ENCODE peak calls at places on chromosome 14, in eight cellular contexts. F, J, W, B, C, Y, P and S are unnamed samples.

GRCh38 chr14:59464651-59465569 is at the start of gene GPR135:
- DNase-seq in Y (peak; percentile 70), B (peak; percentile 79), J (peak; percentile 64), C (peak; percentile 90), P (peak; percentile 40), F (peak; percentile 76), W (no peak), S (peak; percentile 83)

GRCh38 chr14:99752486-99753121 is 40.6 kb upstream of the EML1 start:
- DNase-seq in P (no peak), Y (no peak), F (no peak), C (no peak), B (no peak), W (no peak), J (no peak), S (no peak)

GRCh38 chr14:34711169-34711568 is 3.2 kb downstream of the CFL2 start:
- DNase-seq in B (no peak), W (no peak), Y (peak; percentile 34), F (no peak), C (no peak), J (no peak), P (no peak), S (no peak)

GRCh38 chr14:55583942-55584468 is 4.0 kb downstream of the KTN1 start:
- DNase-seq in W (no peak), P (no peak), F (no peak), B (no peak), J (no peak), Y (no peak), C (no peak), S (peak; percentile 27)

GRCh38 chr14:58177125-58177524 is 22.8 kb upstream of the ACTR10 start:
- DNase-seq in P (no peak), W (no peak), C (no peak), Y (no peak), J (no peak), B (no peak), F (no peak), S (no peak)

GRCh38 chr14:58747181-58747580 is 109.4 kb downstream of the DACT1 start:
- DNase-seq in F (no peak), B (no peak), Y (peak; percentile 15), P (peak; percentile 51), J (no peak), C (peak; percentile 85), W (no peak), S (no peak)

GRCh38 chr14:98244162-98244948 is 1027.6 kb downstream of the BCL11B start:
- DNase-seq in W (no peak), C (no peak), F (no peak), P (no peak), Y (no peak), J (no peak), B (no peak), S (no peak)

GRCh38 chr14:58533417-58533816 is 104.3 kb upstream of the DACT1 start:
- DNase-seq in B (no peak), P (no peak), C (no peak), J (no peak), F (no peak), Y (no peak), W (no peak), S (no peak)

GRCh38 chr14:22466520-22466919 is 122.5 kb downstream of the DAD1 start:
- DNase-seq in W (no peak), P (no peak), B (no peak), J (no peak), Y (no peak), F (no peak), C (no peak), S (no peak)

GRCh38 chr14:22464422-22465142 is 124.4 kb downstream of the DAD1 start:
- DNase-seq in J (no peak), B (no peak), Y (no peak), W (no peak), P (no peak), C (no peak), F (no peak), S (no peak)

GRCh38 chr14:22463763-22464173 is 125.3 kb downstream of the DAD1 start:
- DNase-seq in J (no peak), C (no peak), B (no peak), P (no peak), Y (no peak), W (no peak), F (no peak), S (no peak)

GRCh38 chr14:22462923-22463322 is 126.1 kb downstream of the DAD1 start:
- DNase-seq in C (no peak), Y (no peak), P (no peak), W (no peak), B (no peak), J (no peak), F (no peak), S (no peak)

DNA sequence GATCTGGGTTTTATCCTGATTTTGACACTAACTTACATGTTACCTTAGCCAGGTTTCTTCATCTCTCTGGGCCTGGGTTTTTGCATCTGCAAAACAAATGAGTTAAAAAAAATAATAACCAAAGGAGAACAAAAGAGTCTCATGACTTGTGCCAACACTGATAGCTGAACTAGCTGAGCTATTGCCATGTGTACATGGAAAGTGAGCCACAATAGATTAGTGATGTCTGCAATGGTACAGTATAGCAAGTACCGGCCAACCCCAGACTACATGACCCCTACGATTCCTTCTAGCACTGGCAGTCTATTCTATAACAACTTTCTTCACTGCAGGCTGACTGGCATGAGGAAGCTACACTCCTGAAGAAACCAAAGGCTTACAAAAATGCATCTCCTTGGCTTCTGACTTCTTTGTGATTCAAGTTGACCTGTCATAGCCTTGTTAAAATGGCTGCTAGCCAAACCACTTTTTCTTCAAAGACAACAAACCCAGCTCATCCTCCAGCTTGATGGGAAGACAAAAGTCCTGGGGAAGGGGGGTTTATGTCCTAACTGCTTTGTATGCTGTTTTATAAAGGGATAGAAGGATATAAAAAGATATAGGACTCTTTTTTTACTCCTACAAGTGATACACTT is 123.7 kb downstream of the DAD1 start:
- DNase-seq in J (no peak), Y (no peak), B (no peak), W (no peak), P (no peak), C (no peak), F (no peak), S (no peak)
- TF ChIP-seq POLR2A in J (no peak), Y (no peak), B (no peak), W (no peak), P (no peak), C (no peak), F (no peak), S (no peak)

GRCh38 chr14:94612174-94612573 is at the start of gene SERPINA3:
- DNase-seq in P (no peak), W (no peak), B (no peak), F (no peak), J (no peak), Y (no peak), C (peak; percentile 79), S (no peak)

GRCh38 chr14:94612580-94613554 is 676 bp downstream of the SERPINA3 start:
- DNase-seq in F (peak; percentile 80), P (no peak), Y (no peak), W (no peak), J (no peak), C (peak; percentile 75), B (no peak), S (no peak)

GRCh38 chr14:94615254-94615653 is 3.1 kb downstream of the SERPINA3 start:
- DNase-seq in Y (no peak), J (no peak), P (no peak), W (no peak), F (no peak), B (no peak), C (peak; percentile 50), S (no peak)

GRCh38 chr14:94614802-94615201 is 2.6 kb downstream of the SERPINA3 start:
- DNase-seq in F (no peak), J (no peak), C (peak; percentile 75), W (no peak), B (no peak), Y (no peak), P (no peak), S (no peak)

DNA sequence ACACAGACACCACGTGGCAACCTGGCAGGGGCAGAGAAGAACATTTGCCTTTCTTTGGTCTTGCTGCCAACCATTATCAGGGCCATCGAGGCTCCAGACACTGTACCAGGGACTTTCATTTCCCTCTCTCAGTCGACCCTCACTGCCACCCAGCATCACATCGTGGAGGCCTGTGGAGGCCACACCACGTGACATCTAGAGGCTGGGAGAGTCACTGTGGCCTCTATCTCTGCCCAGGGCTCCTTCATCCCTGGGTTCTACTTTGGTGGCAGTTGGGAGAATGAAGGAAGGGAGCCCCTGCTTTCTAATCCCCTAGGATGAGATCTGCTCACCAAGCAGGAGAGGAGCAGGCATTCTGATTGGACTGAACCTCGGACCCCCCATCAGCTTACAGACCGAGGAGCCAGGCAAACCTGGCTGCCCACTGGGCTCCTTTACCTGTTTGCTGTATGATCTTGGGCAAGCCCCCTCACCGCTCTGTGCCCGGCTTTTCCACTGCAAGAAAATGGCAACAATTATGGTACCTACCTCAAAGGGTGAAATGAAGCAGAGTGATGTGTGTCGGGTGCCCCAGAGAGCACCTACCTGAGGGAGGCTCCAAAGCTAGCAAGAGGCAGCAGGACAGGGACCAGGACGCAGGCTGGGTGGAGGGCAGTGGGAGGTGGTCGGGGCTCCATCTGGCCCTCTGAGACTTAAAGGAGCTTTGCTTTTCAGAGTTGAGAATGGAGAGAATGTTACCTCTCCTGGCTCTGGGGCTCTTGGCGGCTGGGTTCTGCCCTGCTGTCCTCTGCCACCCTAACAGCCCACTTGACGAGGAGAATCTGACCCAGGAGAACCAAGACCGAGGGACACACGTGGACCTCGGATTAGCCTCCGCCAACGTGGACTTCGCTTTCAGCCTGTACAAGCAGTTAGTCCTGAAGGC is 1.8 kb downstream of the SERPINA3 start:
- DNase-seq in Y (no peak), B (no peak), W (no peak), C (peak; percentile 82), J (no peak), F (no peak), P (no peak), S (no peak)
- TF ChIP-seq POLR2A in Y (no peak), B (no peak), W (no peak), C (no peak), J (no peak), F (no peak), P (no peak), S (no peak)

DNA sequence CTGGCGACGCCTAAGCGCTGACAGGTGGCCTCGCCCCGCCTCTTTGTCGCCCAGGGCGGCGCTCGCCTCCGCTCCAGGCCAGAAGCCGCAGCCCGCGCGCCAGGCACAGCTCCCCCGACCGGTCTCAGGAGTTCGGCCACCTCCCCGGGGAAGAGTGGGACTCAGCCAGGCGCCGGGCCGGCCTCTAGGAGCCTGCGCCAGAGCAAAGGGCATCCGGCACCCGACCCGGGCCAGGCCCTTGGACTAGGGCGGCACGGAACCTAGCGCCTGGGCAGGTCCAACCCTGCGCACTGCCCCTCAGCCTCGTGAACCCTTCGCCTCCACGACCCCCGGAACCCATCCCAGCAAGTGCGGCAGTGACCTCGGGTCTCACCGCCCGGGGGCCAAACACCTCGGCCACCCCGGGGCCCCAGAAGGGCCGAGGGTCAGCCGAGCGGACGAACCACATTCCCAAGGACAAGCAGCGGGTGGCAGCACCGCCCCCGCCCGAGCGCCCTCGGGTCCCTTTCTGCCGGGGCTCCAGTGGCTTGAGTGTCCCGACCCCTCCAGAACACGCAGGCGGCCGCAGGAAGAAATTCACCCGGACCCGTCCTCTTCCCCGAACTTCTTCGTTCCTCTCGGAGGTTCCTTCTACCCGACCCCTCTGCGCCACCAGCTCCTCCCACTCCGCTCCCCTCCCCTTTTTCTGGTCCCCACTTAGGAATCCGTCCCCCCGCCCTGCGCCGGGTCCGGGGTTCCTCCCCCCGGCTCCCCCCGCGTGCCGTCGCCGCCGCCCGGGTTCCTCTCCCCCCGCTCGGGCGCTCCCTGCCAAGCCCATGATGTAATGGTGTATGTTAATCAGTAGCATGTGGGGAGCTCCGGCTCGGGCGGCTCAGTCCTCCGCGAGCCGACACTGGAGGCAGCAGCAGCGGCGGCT is 1.4 kb upstream of the SAMD4A start:
- DNase-seq in P (peak; percentile 93), W (peak; percentile 88), B (peak; percentile 86), J (peak; percentile 68), C (peak; percentile 99), F (peak; percentile 96), Y (peak; percentile 96), S (peak; percentile 84)
- TF ChIP-seq POLR2A in P (peak; percentile 91), W (peak; percentile 49), B (peak; percentile 56), J (no peak), C (peak; percentile 23), F (peak; percentile 85), Y (peak; percentile 89), S (peak; percentile 33)

DNA sequence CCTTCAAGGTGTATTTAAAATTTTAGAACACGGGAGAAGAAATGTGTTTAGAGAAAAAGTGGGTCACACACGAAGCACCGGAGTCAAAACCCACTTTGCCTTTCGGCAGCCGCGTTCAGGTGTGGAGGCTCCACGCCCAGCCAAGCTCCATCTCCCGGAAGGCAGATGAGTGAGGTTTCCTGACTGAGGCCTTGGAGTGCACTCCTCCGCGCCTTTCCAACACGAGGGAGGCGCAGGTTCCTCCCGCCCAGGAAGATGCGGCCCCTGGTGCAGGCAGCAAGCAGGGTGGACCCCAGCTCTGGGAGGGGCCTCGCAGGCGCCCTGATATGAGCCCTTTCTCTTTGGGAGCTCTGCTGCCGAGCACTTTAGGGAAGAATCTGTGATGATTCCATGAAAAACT is 22.5 kb downstream of the MTA1 start:
- DNase-seq in F (no peak), C (no peak), J (no peak), B (no peak), W (no peak), P (no peak), Y (no peak), S (no peak)
- TF ChIP-seq POLR2A in F (no peak), C (no peak), J (no peak), B (no peak), W (no peak), P (no peak), Y (no peak), S (no peak)